ENCODE peak calls at places on chromosomes 7 and 10, in ten cellular contexts. H is psoas muscle; T is right lobe of liver; N is CD8-positive, alpha-beta memory T cell; M is sigmoid colon; E is tibial nerve; F is neuronal stem cell; Z is suprapubic skin; K is GM23248; L is uterus. Y is an unnamed sample.

GRCh38 chr10:91713471-91714072 is 80.7 kb upstream of the PPP1R3C start:
- DNase-seq in H (no peak), M (no peak), T (no peak), L (no peak), E (no peak), K (no peak), F (no peak), Z (no peak), N (no peak), Y (no peak)

GRCh38 chr7:113085781-113086390 is 741 bp downstream of the GPR85 start:
- DNase-seq in T (no peak), K (peak; percentile 46), E (no peak), N (no peak), L (no peak), F (no peak), Z (no peak), H (no peak), M (no peak), Y (no peak)

GRCh38 chr7:158174947-158175346 is 412.7 kb downstream of the PTPRN2 start:
- DNase-seq in F (no peak), L (no peak), T (no peak), M (no peak), Z (no peak), E (no peak), K (no peak), H (no peak), N (no peak), Y (no peak)

GRCh38 chr10:125294109-125294508 is 133.7 kb upstream of the CTBP2 start:
- DNase-seq in L (no peak), H (no peak), N (no peak), M (no peak), E (no peak), F (no peak), K (no peak), T (no peak), Z (no peak), Y (no peak)

GRCh38 chr7:71017602-71018001 is 114.3 kb upstream of the GALNT17 start:
- DNase-seq in K (no peak), E (no peak), T (no peak), Z (no peak), H (no peak), L (no peak), M (no peak), F (no peak), N (no peak), Y (no peak)

GRCh38 chr10:71638087-71638576 is 81.4 kb downstream of the C10orf105 start:
- DNase-seq in H (no peak), L (no peak), T (peak; percentile 94), E (no peak), N (no peak), M (no peak), Z (no peak), F (no peak), K (no peak), Y (no peak)

GRCh38 chr7:19117081-19117869 is at the start of gene TWIST1:
- DNase-seq in N (no peak), M (peak; percentile 79), H (no peak), T (peak; percentile 52), L (peak; percentile 72), Z (peak; percentile 91), K (peak; percentile 98), F (peak; percentile 57), E (peak; percentile 63), Y (peak; percentile 95)

GRCh38 chr7:1691601-1692499 is 21.8 kb downstream of the ELFN1 start:
- DNase-seq in T (peak; percentile 45), F (no peak), M (peak; percentile 80), L (no peak), E (no peak), H (peak; percentile 42), N (no peak), Z (peak; percentile 76), K (no peak), Y (no peak)

GRCh38 chr10:127998517-127999144 is 91.7 kb downstream of the PTPRE start:
- DNase-seq in K (no peak), M (peak; percentile 46), L (no peak), E (no peak), Z (no peak), T (no peak), F (no peak), N (no peak), H (no peak), Y (no peak)

GRCh38 chr10:11142809-11143208 is 125.1 kb downstream of the CELF2 start:
- DNase-seq in Z (no peak), L (no peak), F (no peak), M (no peak), H (no peak), E (no peak), N (no peak), K (no peak), T (no peak), Y (no peak)

GRCh38 chr10:11146402-11147171 is 128.9 kb downstream of the CELF2 start:
- DNase-seq in K (no peak), F (no peak), H (no peak), T (no peak), L (no peak), Z (no peak), N (no peak), E (no peak), M (no peak), Y (peak; percentile 13)

GRCh38 chr10:11143240-11143639 is 125.6 kb downstream of the CELF2 start:
- DNase-seq in L (no peak), K (no peak), Z (no peak), M (no peak), H (no peak), E (no peak), N (no peak), F (no peak), T (no peak), Y (no peak)

GRCh38 chr10:11145498-11145855 is 127.8 kb downstream of the CELF2 start:
- DNase-seq in M (no peak), K (no peak), H (no peak), Z (no peak), E (no peak), F (no peak), N (peak; percentile 58), T (no peak), L (no peak), Y (no peak)

GRCh38 chr10:11144626-11145497 is 127.2 kb downstream of the CELF2 start:
- DNase-seq in T (no peak), L (no peak), F (no peak), M (no peak), N (no peak), K (no peak), H (no peak), E (no peak), Z (no peak), Y (no peak)
- H3K4me1 ChIP-seq in T (no peaks in the 10 kb centered on the region), L (no peaks in the 10 kb centered on the region), F (peaks cover 23% of the 10 kb centered on the region), M (peaks cover 47% of the 10 kb centered on the region), N (peaks cover 98% of the 10 kb centered on the region), K (no peaks in the 10 kb centered on the region), H (peaks cover 50% of the 10 kb centered on the region), E (peaks cover 78% of the 10 kb centered on the region), Z (peaks cover 42% of the 10 kb centered on the region), Y (no peaks in the 10 kb centered on the region)

GRCh38 chr7:130124711-130125110 is 54.4 kb downstream of the KLHDC10 start:
- DNase-seq in E (no peak), T (no peak), N (no peak), F (no peak), M (no peak), H (no peak), Z (no peak), L (no peak), K (no peak), Y (no peak)
- H3K36me3 ChIP-seq in E (peaks cover 12% of the 10 kb centered on the region), T (no peaks in the 10 kb centered on the region), N (peaks cover 30% of the 10 kb centered on the region), F (peaks cover 13% of the 10 kb centered on the region), M (peaks cover 4% of the 10 kb centered on the region), H (peaks cover 98% of the 10 kb centered on the region), Z (peaks cover 73% of the 10 kb centered on the region), L (no peaks in the 10 kb centered on the region), K (peaks cover 34% of the 10 kb centered on the region), Y (peaks cover 52% of the 10 kb centered on the region)

GRCh38 chr7:156639426-156640256 is 933 bp upstream of the RNF32 start:
- DNase-seq in K (peak; percentile 44), Z (no peak), H (peak; percentile 59), F (no peak), T (peak; percentile 57), M (no peak), N (no peak), E (no peak), L (no peak), Y (no peak)

GRCh38 chr7:156635529-156636385 is 4.8 kb upstream of the RNF32 start:
- DNase-seq in M (no peak), K (no peak), L (no peak), Z (no peak), N (no peak), H (no peak), T (no peak), E (no peak), F (no peak), Y (no peak)

GRCh38 chr7:156640257-156640948 is at the start of gene RNF32:
- DNase-seq in M (peak; percentile 95), F (peak; percentile 93), L (peak; percentile 81), Z (peak; percentile 94), T (peak; percentile 97), E (peak; percentile 76), K (peak; percentile 95), H (peak; percentile 96), N (peak; percentile 95), Y (peak; percentile 72)

GRCh38 chr7:156640949-156641485 is 443 bp downstream of the RNF32 start:
- DNase-seq in E (no peak), N (peak; percentile 32), K (peak; percentile 78), M (peak; percentile 67), Z (no peak), L (no peak), H (peak; percentile 62), T (no peak), F (no peak), Y (no peak)

GRCh38 chr7:156638443-156639077 is 2.0 kb upstream of the RNF32 start:
- DNase-seq in M (no peak), T (no peak), F (no peak), E (no peak), N (no peak), Z (no peak), L (no peak), K (no peak), H (no peak), Y (no peak)
- H3K4me1 ChIP-seq in M (peaks cover 15% of the 10 kb centered on the region), T (no peaks in the 10 kb centered on the region), F (peaks cover 1% of the 10 kb centered on the region), E (peaks cover 13% of the 10 kb centered on the region), N (peaks cover 16% of the 10 kb centered on the region), Z (peaks cover 17% of the 10 kb centered on the region), L (no peaks in the 10 kb centered on the region), K (peaks cover 7% of the 10 kb centered on the region), H (no peaks in the 10 kb centered on the region), Y (peaks cover 17% of the 10 kb centered on the region)

GRCh38 chr7:127710635-127711034 is 58.6 kb downstream of the SND1 start:
- DNase-seq in H (no peak), E (no peak), F (no peak), T (no peak), N (no peak), Z (no peak), K (peak; percentile 16), L (no peak), M (no peak), Y (no peak)

GRCh38 chr7:127706766-127707165 is 54.8 kb downstream of the SND1 start:
- DNase-seq in T (no peak), F (no peak), H (no peak), Z (no peak), N (no peak), M (no peak), E (no peak), K (peak; percentile 12), L (no peak), Y (no peak)

GRCh38 chr7:127708201-127708600 is 56.2 kb downstream of the SND1 start:
- DNase-seq in L (no peak), H (no peak), N (no peak), M (no peak), F (no peak), T (no peak), K (no peak), Z (no peak), E (no peak), Y (no peak)

GRCh38 chr7:127711872-127712271 is 59.9 kb downstream of the SND1 start:
- DNase-seq in L (no peak), N (no peak), H (no peak), M (no peak), K (no peak), T (no peak), F (no peak), E (no peak), Z (no peak), Y (no peak)

GRCh38 chr7:127708788-127709187 is 56.8 kb downstream of the SND1 start:
- DNase-seq in H (peak; percentile 58), L (peak; percentile 71), F (peak; percentile 82), K (peak; percentile 86), T (no peak), E (peak; percentile 97), Z (no peak), N (peak; percentile 36), M (peak; percentile 89), Y (peak; percentile 66)
- H3K36me3 ChIP-seq in H (peaks cover 34% of the 10 kb centered on the region), L (no peaks in the 10 kb centered on the region), F (peaks cover 15% of the 10 kb centered on the region), K (peaks cover 56% of the 10 kb centered on the region), T (no peaks in the 10 kb centered on the region), E (no peaks in the 10 kb centered on the region), Z (peaks cover 50% of the 10 kb centered on the region), N (peaks cover 27% of the 10 kb centered on the region), M (peaks cover 7% of the 10 kb centered on the region), Y (peaks cover 93% of the 10 kb centered on the region)

Y was measured in SJSA1.